ENCODE peak calls at places on chromosomes 13 and 19, in nine cellular contexts. L, Z, S, A, H, E, G, B and U are unnamed samples. For H3K36me3, the result is how much of the 10 kb centered on the place peaks cover.

GRCh38 chr13:98080280-98080679 is 62.6 kb upstream of the FARP1 start:
- DNase-seq in B (no peak), Z (no peak), A (no peak), H (no peak), S (no peak), G (no peak), L (no peak), E (no peak), U (no peak)

GRCh38 chr13:90321281-90321931 is 1026.1 kb upstream of the MIR17HG start:
- DNase-seq in B (no peak), Z (no peak), S (no peak), A (no peak), E (no peak), L (no peak), H (no peak), G (no peak), U (no peak)

GRCh38 chr19:17323973-17324327 is 10.7 kb downstream of the ANO8 start:
- DNase-seq in L (no peak), S (no peak), G (no peak), Z (no peak), E (no peak), A (no peak), B (no peak), H (no peak), U (no peak)

GRCh38 chr13:45934283-45934682 is 82.7 kb upstream of the SIAH3 start:
- DNase-seq in S (no peak), G (no peak), E (no peak), L (no peak), Z (no peak), H (no peak), B (no peak), A (no peak), U (no peak)

GRCh38 chr13:44386932-44387556 is 13.4 kb downstream of the SERP2 start:
- DNase-seq in B (no peak), L (no peak), Z (no peak), E (peak), H (no peak), A (no peak), G (no peak), S (no peak), U (no peak)

GRCh38 chr19:3324405-3324856 is 42.0 kb upstream of the NFIC start:
- DNase-seq in B (peak), L (peak), H (peak), S (no peak), A (peak), Z (peak), E (peak), G (no peak), U (peak)

GRCh38 chr19:42424712-42425131 is 2.5 kb downstream of the LIPE start:
- DNase-seq in L (no peak), E (peak), B (no peak), H (no peak), S (no peak), A (no peak), Z (peak), G (peak), U (no peak)

GRCh38 chr13:99819962-99820361 is 151.6 kb downstream of the ZIC5 start:
- DNase-seq in H (no peak), E (no peak), A (no peak), B (no peak), L (no peak), G (no peak), S (no peak), Z (no peak), U (no peak)

GRCh38 chr19:38304352-38304865 is 358 bp downstream of the C19orf33 start:
- DNase-seq in B (no peak), E (peak), Z (no peak), G (no peak), L (no peak), A (no peak), S (no peak), H (no peak), U (no peak)

GRCh38 chr19:58450836-58451357 is 525 bp upstream of the ZNF324B start:
- DNase-seq in A (no peak), G (no peak), B (peak), S (no peak), Z (no peak), L (no peak), E (no peak), H (no peak), U (no peak)

GRCh38 chr13:24613128-24613527 is 67.1 kb upstream of the ATP12A start:
- DNase-seq in S (no peak), E (no peak), Z (no peak), L (no peak), G (no peak), B (no peak), H (no peak), A (no peak), U (no peak)

GRCh38 chr19:40231544-40232424 is 5.3 kb upstream of the CCNP start:
- DNase-seq in E (peak), L (no peak), S (no peak), A (no peak), G (no peak), Z (no peak), H (no peak), B (no peak), U (no peak)

GRCh38 chr13:97257228-97257755 is 35.2 kb downstream of the MBNL2 start:
- DNase-seq in Z (no peak), E (no peak), L (no peak), S (no peak), G (no peak), B (peak), H (no peak), A (no peak), U (no peak)

GRCh38 chr13:71935166-71935840 is 68.3 kb upstream of the DACH1 start:
- DNase-seq in Z (no peak), H (no peak), G (no peak), B (no peak), L (no peak), S (no peak), A (no peak), E (peak), U (no peak)

GRCh38 chr19:53521373-53522202 is 16.4 kb upstream of the ZNF331 start:
- DNase-seq in A (no peak), E (no peak), L (no peak), S (no peak), G (no peak), H (peak), B (peak), Z (no peak), U (no peak)

GRCh38 chr13:80133631-80134083 is 207.3 kb downstream of the SPRY2 start:
- DNase-seq in E (peak), Z (no peak), H (no peak), G (no peak), A (no peak), S (no peak), B (no peak), L (no peak), U (no peak)

GRCh38 chr13:20270163-20270865 is 38.2 kb upstream of the GJB6 start:
- DNase-seq in L (no peak), B (no peak), E (no peak), Z (no peak), G (no peak), S (no peak), A (no peak), H (no peak), U (no peak)

GRCh38 chr19:46378268-46378667 is 31.4 kb downstream of the PPP5C start:
- DNase-seq in Z (no peak), A (no peak), H (no peak), E (no peak), G (peak), S (no peak), L (no peak), B (no peak), U (no peak)

GRCh38 chr19:41998246-41999020 is 4.4 kb upstream of the ATP1A3 start:
- DNase-seq in G (no peak), B (peak), L (no peak), E (peak), A (peak), Z (no peak), S (no peak), H (no peak), U (no peak)

GRCh38 chr13:40963927-40964326 is 55.2 kb downstream of the ELF1 start:
- DNase-seq in L (no peak), E (peak), B (peak), G (no peak), H (no peak), S (no peak), A (no peak), Z (no peak), U (no peak)

GRCh38 chr19:49086296-49086695 is 1.0 kb downstream of the SNRNP70 start:
- DNase-seq in B (no peak), E (no peak), G (no peak), L (no peak), H (no peak), A (no peak), S (no peak), Z (no peak), U (no peak)
- H3K36me3 ChIP-seq in B (under half), E (under half), G (under half), L (under half), H (under half), A (half or more), S (under half), Z (under half), U (under half)

GRCh38 chr19:13076787-13077186 is 25.9 kb downstream of the LYL1 start:
- DNase-seq in L (no peak), S (no peak), A (no peak), B (no peak), Z (no peak), E (no peak), H (no peak), G (no peak), U (no peak)

GRCh38 chr19:13077233-13077632 is 25.4 kb downstream of the LYL1 start:
- DNase-seq in H (no peak), S (no peak), Z (no peak), A (no peak), L (no peak), B (no peak), G (no peak), E (no peak), U (no peak)

GRCh38 chr19:13078897-13079541 is 23.6 kb downstream of the LYL1 start:
- DNase-seq in B (no peak), L (no peak), E (no peak), A (no peak), S (no peak), Z (peak), H (no peak), G (peak), U (no peak)

GRCh38 chr19:13082192-13083007 is 20.3 kb downstream of the LYL1 start:
- DNase-seq in B (peak), A (peak), H (no peak), L (no peak), E (peak), Z (no peak), S (no peak), G (no peak), U (no peak)

DNA sequence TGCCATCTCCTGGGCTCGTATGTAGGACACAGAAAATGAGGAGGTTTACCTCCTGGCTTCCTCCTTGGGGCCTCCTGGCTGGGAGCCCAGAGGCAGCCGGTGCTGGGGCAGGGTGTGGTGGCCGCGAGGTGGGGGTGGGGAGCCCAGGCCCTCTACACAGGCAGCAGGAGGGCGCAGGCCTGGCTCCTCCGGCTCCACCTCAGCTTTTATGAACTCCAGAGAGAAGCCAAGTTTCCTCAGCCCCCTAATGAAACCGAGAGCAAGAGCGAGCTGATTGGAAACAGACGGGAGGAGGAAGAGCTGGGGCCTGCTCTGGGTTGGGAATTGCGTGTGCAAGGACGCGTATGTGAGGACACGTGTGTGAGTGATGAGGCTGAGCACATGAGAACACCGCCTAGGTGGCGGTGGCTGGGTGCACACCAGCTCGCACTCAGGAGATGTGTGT is 23.1 kb downstream of the LYL1 start:
- DNase-seq in Z (peak), B (no peak), L (no peak), S (no peak), H (no peak), E (no peak), G (no peak), A (no peak), U (no peak)
- H3K27ac ChIP-seq in Z (peak), B (no peak), L (no peak), S (peak), H (no peak), E (no peak), G (peak), A (peak), U (no peak)

GRCh38 chr19:48290341-48290922 is 20.6 kb downstream of the ZNF114 start:
- DNase-seq in B (no peak), S (no peak), Z (no peak), H (no peak), G (no peak), E (peak), A (no peak), L (no peak), U (no peak)
- H3K4me3 ChIP-seq in B (peak), S (peak), Z (peak), H (peak), G (peak), E (no peak), A (peak), L (no peak), U (no peak)

DNA sequence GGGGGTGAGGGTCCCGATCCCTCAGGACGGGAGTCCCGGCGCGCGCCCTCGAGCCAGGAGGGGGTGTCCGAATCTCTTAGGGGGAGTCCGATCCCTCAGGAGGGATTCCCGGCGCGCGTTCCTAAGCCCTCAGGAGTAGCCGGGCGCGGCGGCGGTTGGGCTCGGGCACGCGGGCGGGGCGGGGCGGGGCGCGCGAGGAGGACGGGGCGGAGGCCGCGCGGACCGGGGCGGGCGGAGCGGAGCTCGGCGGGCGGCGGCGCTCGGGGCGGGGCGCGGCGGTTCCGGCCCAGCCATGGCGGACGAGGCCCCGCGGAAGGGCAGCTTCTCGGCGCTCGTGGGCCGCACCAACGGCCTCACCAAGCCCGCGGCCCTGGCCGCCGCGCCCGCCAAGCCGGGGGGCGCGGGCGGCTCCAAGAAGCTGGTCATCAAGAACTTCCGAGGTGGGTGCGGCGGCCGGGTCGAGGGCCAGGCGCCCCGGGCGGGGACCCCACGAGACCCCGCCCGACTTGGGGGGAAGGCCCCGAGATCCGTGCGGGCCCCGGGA is at the start of gene CUL4A:
- DNase-seq in B (peak), G (peak), L (peak), H (peak), E (peak), S (peak), A (peak), Z (peak), U (peak)
- H3K36me3 ChIP-seq in B (under half), G (under half), L (under half), H (under half), E (under half), S (under half), A (half or more), Z (under half), U (under half)

GRCh38 chr19:8695501-8695900 is 3.1 kb downstream of the ACTL9 start:
- DNase-seq in A (no peak), E (no peak), Z (no peak), S (no peak), H (no peak), L (no peak), B (no peak), G (no peak), U (no peak)

GRCh38 chr19:8695911-8696310 is 2.7 kb downstream of the ACTL9 start:
- DNase-seq in G (no peak), E (no peak), B (no peak), A (no peak), H (no peak), L (no peak), S (no peak), Z (no peak), U (no peak)

GRCh38 chr19:8697671-8698432 is 743 bp downstream of the ACTL9 start:
- DNase-seq in A (peak), L (no peak), H (peak), E (peak), B (no peak), S (no peak), Z (no peak), G (no peak), U (no peak)

GRCh38 chr19:8698433-8699063 is at the start of gene ACTL9:
- DNase-seq in H (peak), S (no peak), Z (no peak), B (no peak), G (no peak), L (no peak), A (no peak), E (no peak), U (no peak)

DNA sequence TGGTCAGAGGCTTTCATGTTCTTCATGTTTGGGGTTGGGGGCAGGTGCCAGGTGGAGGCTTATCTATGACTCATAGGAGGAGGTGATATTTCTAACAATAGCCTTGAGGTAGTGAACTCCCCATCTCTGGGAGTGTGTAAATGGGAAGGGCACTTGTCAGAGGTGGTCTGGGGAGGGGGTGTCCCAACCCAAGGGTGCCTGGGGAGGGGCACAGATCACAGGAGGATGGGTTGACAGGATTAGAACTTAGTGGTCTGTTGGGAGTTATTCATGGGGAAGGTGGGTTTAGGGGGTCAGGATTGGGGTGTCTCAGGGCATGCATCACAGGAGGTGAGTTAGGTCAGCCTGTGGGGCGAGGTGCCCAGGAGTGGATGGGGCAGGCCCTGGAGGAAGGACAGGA is 1.6 kb downstream of the ACTL9 start:
- DNase-seq in E (no peak), B (no peak), G (no peak), Z (no peak), S (no peak), L (no peak), H (no peak), A (no peak), U (no peak)
- H3K27ac ChIP-seq in E (no peak), B (no peak), G (no peak), Z (no peak), S (no peak), L (no peak), H (no peak), A (no peak), U (no peak)

GRCh38 chr13:75219479-75220237 is 262.3 kb downstream of the TBC1D4 start:
- DNase-seq in B (peak), S (peak), E (peak), A (peak), H (peak), Z (peak), G (peak), L (peak), U (peak)

GRCh38 chr13:75214846-75215245 is 267.1 kb downstream of the TBC1D4 start:
- DNase-seq in L (no peak), Z (no peak), H (no peak), E (no peak), A (no peak), B (no peak), G (no peak), S (no peak), U (no peak)

GRCh38 chr13:75220238-75220542 is 261.8 kb downstream of the TBC1D4 start:
- DNase-seq in H (peak), E (no peak), A (no peak), G (no peak), B (no peak), L (no peak), Z (no peak), S (no peak), U (no peak)

GRCh38 chr13:75222031-75222430 is 259.9 kb downstream of the TBC1D4 start:
- DNase-seq in A (no peak), Z (no peak), G (no peak), H (no peak), S (no peak), B (no peak), E (no peak), L (no peak), U (no peak)

GRCh38 chr13:75217949-75218348 is 264.0 kb downstream of the TBC1D4 start:
- DNase-seq in S (no peak), B (peak), Z (no peak), L (no peak), G (no peak), A (no peak), H (no peak), E (no peak), U (no peak)
- H3K4me3 ChIP-seq in S (no peak), B (no peak), Z (no peak), L (no peak), G (no peak), A (no peak), H (no peak), E (no peak), U (no peak)

GRCh38 chr13:94090773-94091172 is 388.7 kb downstream of the DCT start:
- DNase-seq in H (no peak), E (no peak), S (no peak), G (no peak), Z (no peak), A (no peak), B (no peak), L (no peak), U (no peak)
- H3K36me3 ChIP-seq in H (under half), E (under half), S (under half), G (under half), Z (under half), A (under half), B (under half), L (under half), U (under half)

GRCh38 chr13:49579501-49579900 is 5.9 kb downstream of the RCBTB1 start:
- DNase-seq in H (no peak), G (no peak), E (no peak), L (no peak), Z (no peak), S (no peak), B (no peak), A (no peak), U (no peak)

GRCh38 chr13:49585220-49586157 is at the start of gene RCBTB1:
- DNase-seq in L (peak), H (peak), E (peak), B (peak), S (peak), G (peak), Z (peak), A (peak), U (peak)

GRCh38 chr13:49584771-49585182 is 581 bp downstream of the RCBTB1 start:
- DNase-seq in S (no peak), Z (no peak), G (no peak), L (no peak), E (peak), A (no peak), H (no peak), B (peak), U (no peak)

GRCh38 chr13:49586717-49587116 is 1.4 kb upstream of the RCBTB1 start:
- DNase-seq in G (no peak), S (no peak), B (peak), E (no peak), Z (no peak), H (no peak), A (no peak), L (no peak), U (no peak)

GRCh38 chr13:49580980-49581680 is 4.2 kb downstream of the RCBTB1 start:
- DNase-seq in A (peak), E (no peak), B (no peak), H (no peak), Z (no peak), G (no peak), L (no peak), S (no peak), U (no peak)
- H3K27ac ChIP-seq in A (peak), E (no peak), B (no peak), H (no peak), Z (no peak), G (no peak), L (no peak), S (no peak), U (no peak)